ENCODE peak calls at places on chromosome 4, in ten cellular contexts. G, N, J, E, O, B, F, I, D and K are unnamed samples.

GRCh38 chr4:145155268-145155870 is 25.0 kb downstream of the OTUD4 start:
- DNase-seq in G (no peak), N (no peak), J (no peak), E (no peak), O (no peak), B (no peak), F (no peak), I (no peak), D (no peak), K (no peak)

GRCh38 chr4:151218343-151218742 is 58.6 kb upstream of the PRSS48 start:
- DNase-seq in G (no peak), N (no peak), J (no peak), E (no peak), O (no peak), B (no peak), F (peak; percentile 79), I (no peak), D (peak; percentile 63), K (no peak)

GRCh38 chr4:7120341-7120740 is 52.5 kb upstream of the GRPEL1 start:
- DNase-seq in G (no peak), N (no peak), J (no peak), E (no peak), O (no peak), B (no peak), F (peak; percentile 28), I (no peak), D (peak; percentile 31), K (no peak)

GRCh38 chr4:123699823-123700822 is 303.5 kb downstream of the SPRY1 start:
- DNase-seq in G (no peak), N (no peak), J (no peak), E (no peak), O (no peak), B (no peak), F (peak; percentile 94), I (peak; percentile 62), D (peak; percentile 61), K (peak; percentile 32)

GRCh38 chr4:42302348-42302747 is 94.9 kb upstream of the SHISA3 start:
- DNase-seq in G (peak; percentile 21), N (no peak), J (no peak), E (peak; percentile 15), O (no peak), B (no peak), F (peak; percentile 18), I (peak; percentile 34), D (peak; percentile 67), K (peak; percentile 58)

GRCh38 chr4:2256781-2257191 is 5.1 kb downstream of the MXD4 start:
- DNase-seq in G (peak; percentile 2), N (no peak), J (peak; percentile 82), E (no peak), O (no peak), B (no peak), F (peak; percentile 50), I (no peak), D (no peak), K (no peak)

GRCh38 chr4:166594326-166594946 is 639.9 kb downstream of the SPOCK3 start:
- DNase-seq in G (peak; percentile 5), N (peak; percentile 8), J (no peak), E (no peak), O (peak; percentile 30), B (no peak), F (peak; percentile 41), I (peak; percentile 3), D (peak; percentile 51), K (peak; percentile 2)

GRCh38 chr4:82739292-82740190 is 59.1 kb downstream of the SCD5 start:
- DNase-seq in G (peak; percentile 85), N (peak; percentile 67), J (peak; percentile 88), E (peak; percentile 32), O (peak; percentile 72), B (peak; percentile 28), F (peak; percentile 71), I (peak; percentile 68), D (peak; percentile 75), K (peak; percentile 72)

GRCh38 chr4:19224820-19225219 is 1026.9 kb upstream of the SLIT2 start:
- DNase-seq in G (no peak), N (peak; percentile 3), J (no peak), E (no peak), O (no peak), B (no peak), F (peak; percentile 44), I (no peak), D (peak; percentile 21), K (peak; percentile 30)

GRCh38 chr4:143713556-143714289 is 13.2 kb upstream of the FREM3 start:
- DNase-seq in G (no peak), N (no peak), J (no peak), E (no peak), O (no peak), B (no peak), F (no peak), I (no peak), D (no peak), K (no peak)

GRCh38 chr4:128528793-128529553 is 241.4 kb upstream of the PGRMC2 start:
- DNase-seq in G (no peak), N (no peak), J (no peak), E (no peak), O (no peak), B (no peak), F (peak; percentile 98), I (no peak), D (peak; percentile 97), K (no peak)